ENCODE peak calls at places on chromosomes 7 and 10, in eight cellular contexts. W, M, X, E, K, V, A and T are unnamed samples.
A peak's percentile ranks its signal among the peaks of the same experiment; 100 is the strongest.

GRCh38 chr7:151013356-151013727 is 11.0 kb downstream of the ATG9B start:
- DNase-seq in W (no peak), M (no peak), X (no peak), E (no peak), K (no peak), V (peak; percentile 62), A (no peak), T (no peak)

GRCh38 chr7:20408467-20408826 is 77.7 kb downstream of the ITGB8 start:
- DNase-seq in W (peak; percentile 88), M (no peak), X (no peak), E (no peak), K (no peak), V (no peak), A (no peak), T (no peak)

GRCh38 chr7:158616050-158616449 is 28.4 kb upstream of the PTPRN2 start:
- DNase-seq in W (no peak), M (no peak), X (no peak), E (no peak), K (no peak), V (no peak), A (no peak), T (no peak)

GRCh38 chr7:116167177-116167576 is 43.2 kb upstream of the TES start:
- DNase-seq in W (no peak), M (no peak), X (no peak), E (no peak), K (no peak), V (no peak), A (no peak), T (no peak)

GRCh38 chr10:35643151-35643975 is 1.3 kb upstream of the FZD8 start:
- DNase-seq in W (peak; percentile 84), M (peak; percentile 90), X (peak; percentile 74), E (peak; percentile 27), K (peak; percentile 36), V (peak; percentile 88), A (no peak), T (no peak)

GRCh38 chr10:86310702-86311101 is 55.9 kb downstream of the GRID1 start:
- DNase-seq in W (no peak), M (peak; percentile 13), X (no peak), E (no peak), K (no peak), V (no peak), A (no peak), T (no peak)

GRCh38 chr7:124996778-124997177 is 67.2 kb upstream of the POT1 start:
- DNase-seq in W (peak; percentile 49), M (no peak), X (no peak), E (no peak), K (no peak), V (no peak), A (no peak), T (no peak)

GRCh38 chr10:96716396-96716795 is 3.9 kb downstream of the PIK3AP1 start:
- DNase-seq in W (no peak), M (no peak), X (no peak), E (no peak), K (no peak), V (no peak), A (no peak), T (no peak)

GRCh38 chr10:95485445-95485844 is 75.7 kb downstream of the SORBS1 start:
- DNase-seq in W (no peak), M (no peak), X (no peak), E (no peak), K (no peak), V (no peak), A (no peak), T (no peak)

GRCh38 chr10:72162978-72163377 is 52.8 kb upstream of the ANAPC16 start:
- DNase-seq in W (peak; percentile 86), M (no peak), X (no peak), E (no peak), K (no peak), V (no peak), A (no peak), T (no peak)

GRCh38 chr10:84845628-84846261 is 517.4 kb downstream of the CCSER2 start:
- DNase-seq in W (no peak), M (no peak), X (no peak), E (peak; percentile 71), K (no peak), V (no peak), A (no peak), T (no peak)

GRCh38 chr10:28807760-28808613 is 130.7 kb downstream of the BAMBI start:
- DNase-seq in W (peak; percentile 48), M (no peak), X (no peak), E (peak; percentile 11), K (no peak), V (no peak), A (no peak), T (no peak)

GRCh38 chr7:70525991-70526390 is 606.0 kb upstream of the GALNT17 start:
- DNase-seq in W (no peak), M (no peak), X (no peak), E (no peak), K (no peak), V (no peak), A (no peak), T (no peak)

GRCh38 chr10:113911839-113912238 is 57.4 kb downstream of the NHLRC2 start:
- DNase-seq in W (no peak), M (no peak), X (no peak), E (no peak), K (no peak), V (no peak), A (no peak), T (no peak)

GRCh38 chr10:69730251-69731156 is 71.2 kb upstream of the COL13A1 start:
- DNase-seq in W (peak; percentile 54), M (no peak), X (no peak), E (no peak), K (no peak), V (no peak), A (no peak), T (no peak)

GRCh38 chr10:14173706-14174594 is 156.8 kb downstream of the FRMD4A start:
- DNase-seq in W (peak; percentile 0), M (peak; percentile 84), X (no peak), E (peak; percentile 33), K (no peak), V (no peak), A (no peak), T (no peak)

GRCh38 chr10:110336111-110336721 is 31.5 kb upstream of the SMNDC1 start:
- DNase-seq in W (peak; percentile 99), M (peak; percentile 64), X (no peak), E (no peak), K (peak; percentile 73), V (no peak), A (no peak), T (no peak)

GRCh38 chr7:135509839-135510602 is at the start of gene CNOT4:
- DNase-seq in W (peak; percentile 92), M (peak; percentile 99), X (peak; percentile 97), E (peak; percentile 97), K (peak; percentile 92), V (peak; percentile 98), A (peak; percentile 76), T (peak; percentile 48)

GRCh38 chr7:135512135-135512887 is 2.4 kb upstream of the CNOT4 start:
- DNase-seq in W (peak; percentile 65), M (peak; percentile 61), X (no peak), E (peak; percentile 44), K (peak; percentile 69), V (no peak), A (no peak), T (no peak)

GRCh38 chr7:135508853-135509588 is 881 bp downstream of the CNOT4 start:
- DNase-seq in W (peak; percentile 23), M (peak; percentile 86), X (no peak), E (peak; percentile 62), K (peak; percentile 28), V (no peak), A (no peak), T (no peak)

GRCh38 chr7:135509589-135509838 is 388 bp downstream of the CNOT4 start:
- DNase-seq in W (no peak), M (no peak), X (no peak), E (no peak), K (no peak), V (no peak), A (no peak), T (no peak)

GRCh38 chr7:135510603-135511183 is 791 bp upstream of the CNOT4 start:
- DNase-seq in W (peak; percentile 44), M (peak; percentile 79), X (no peak), E (no peak), K (peak; percentile 15), V (no peak), A (no peak), T (no peak)
- TF ChIP-seq CTCF in W (peak; percentile 40), M (no peak), X (no peak), E (no peak), K (peak; percentile 21), V (no peak), A (no peak), T (peak; percentile 15)

GRCh38 chr10:118753331-118753730 is 1.4 kb downstream of the CACUL1 start:
- DNase-seq in W (peak; percentile 21), M (no peak), X (no peak), E (no peak), K (no peak), V (no peak), A (no peak), T (no peak)
- TF ChIP-seq CTCF in W (no peak), M (no peak), X (no peak), E (no peak), K (no peak), V (no peak), A (no peak), T (no peak)

GRCh38 chr7:54663603-54664234 is 95.3 kb downstream of the SEC61G start:
- DNase-seq in W (no peak), M (no peak), X (no peak), E (no peak), K (no peak), V (no peak), A (no peak), T (no peak)

GRCh38 chr7:54663186-54663585 is 95.8 kb downstream of the SEC61G start:
- DNase-seq in W (no peak), M (no peak), X (no peak), E (no peak), K (no peak), V (no peak), A (no peak), T (no peak)

GRCh38 chr7:54662701-54663100 is 96.3 kb downstream of the SEC61G start:
- DNase-seq in W (no peak), M (no peak), X (no peak), E (no peak), K (no peak), V (no peak), A (no peak), T (no peak)

GRCh38 chr7:54664235-54665228 is 94.5 kb downstream of the SEC61G start:
- DNase-seq in W (peak; percentile 1), M (no peak), X (peak; percentile 31), E (peak; percentile 86), K (peak; percentile 67), V (peak; percentile 85), A (no peak), T (peak; percentile 66)
- TF ChIP-seq CTCF in W (peak; percentile 35), M (no peak), X (no peak), E (peak; percentile 83), K (peak; percentile 42), V (peak; percentile 12), A (no peak), T (peak; percentile 38)

DNA sequence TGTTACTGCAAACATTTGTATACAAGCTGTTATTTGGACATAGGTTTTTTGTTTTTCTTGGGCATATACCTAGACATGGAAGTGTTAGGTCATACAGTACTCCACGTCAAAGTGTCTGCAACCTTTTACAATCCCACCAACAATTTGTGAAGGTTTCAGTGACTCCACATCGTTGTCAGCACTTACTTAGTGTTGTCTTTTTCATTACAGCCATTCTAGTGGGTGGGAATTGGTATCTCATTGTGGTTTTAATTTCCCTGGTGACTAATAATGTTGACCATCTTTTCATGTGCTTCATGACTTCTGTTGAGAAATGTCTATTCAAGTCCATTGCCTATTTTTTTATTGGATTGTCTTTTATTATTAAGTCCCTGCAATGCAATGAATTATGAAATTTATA is 95.0 kb downstream of the UBE3C start:
- DNase-seq in W (peak; percentile 11), M (no peak), X (no peak), E (no peak), K (no peak), V (no peak), A (no peak), T (no peak)
- TF ChIP-seq CTCF in W (no peak), M (no peak), X (no peak), E (no peak), K (no peak), V (no peak), A (no peak), T (no peak)